ENCODE peak calls at places on chromosomes 7 and 10, in ten cellular contexts. L is Calu3, I is substantia nigra, J is hippocampal formation, V is sigmoid colon, B is memory B cell, Z is choroid plexus epithelial cell, K is SIG-M5, X is NCI-H1092 treated with DMSO at 0.1 percent for 48 hours, Y is Ammon's horn. M is an unnamed sample.
A peak's percentile ranks its signal among the peaks of the same experiment; 100 is the strongest.

GRCh38 chr10:35834916-35835499 is 192.9 kb upstream of the FZD8 start:
- DNase-seq in Y (no peak), Z (no peak), J (no peak), I (no peak), X (no peak), K (no peak), V (no peak), L (no peak), B (no peak), M (no peak)

GRCh38 chr10:78116451-78116850 is 82.8 kb downstream of the RPS24 start:
- DNase-seq in X (no peak), K (no peak), V (no peak), L (no peak), J (no peak), I (no peak), Z (no peak), Y (no peak), B (no peak), M (no peak)

GRCh38 chr10:77600640-77601039 is 37.0 kb downstream of the KCNMA1 start:
- DNase-seq in X (no peak), B (no peak), K (no peak), I (no peak), Z (no peak), L (no peak), V (peak; percentile 33), Y (no peak), J (no peak), M (no peak)

GRCh38 chr10:124362572-124362971 is 56.2 kb downstream of the OAT start:
- DNase-seq in X (no peak), Y (no peak), I (no peak), L (no peak), B (no peak), J (no peak), Z (no peak), K (no peak), V (no peak), M (no peak)

GRCh38 chr10:52864459-52865106 is 92.0 kb upstream of the MBL2 start:
- DNase-seq in I (no peak), V (no peak), L (peak; percentile 41), K (no peak), X (no peak), J (no peak), Z (peak; percentile 100), B (no peak), Y (no peak), M (peak; percentile 55)

GRCh38 chr10:422232-422631 is 267.2 kb downstream of the DIP2C start:
- DNase-seq in X (no peak), J (no peak), L (no peak), Y (no peak), K (no peak), I (no peak), V (no peak), B (no peak), Z (no peak), M (no peak)

GRCh38 chr7:66529889-66530615 is 98.6 kb upstream of the KCTD7 start:
- DNase-seq in Z (no peak), L (no peak), B (no peak), X (no peak), K (no peak), V (no peak), J (peak; percentile 14), Y (peak; percentile 53), I (no peak), M (no peak)

GRCh38 chr10:28214185-28214584 is 88.7 kb downstream of the MPP7 start:
- DNase-seq in K (no peak), V (no peak), Y (no peak), J (no peak), B (no peak), Z (no peak), I (no peak), X (no peak), L (no peak), M (no peak)

M was measured in trophoblast cell.